ENCODE peak calls at places on chromosomes 5 and 9, in eight cellular contexts. One of them, this sample, is unnamed.

GRCh38 chr9:115146581-115147021 is 28.6 kb upstream of the TNC start:
- DNase-seq in suprapubic skin: no peak
- DNase-seq in upper lobe of left lung: no peak
- DNase-seq in ovary: no peak
- DNase-seq in sigmoid colon: peak; percentile 87
- DNase-seq in A549: peak; percentile 42
- DNase-seq in stomach: no peak
- DNase-seq in tibial nerve: no peak
- DNase-seq in this sample: no peak

GRCh38 chr9:135731454-135731853 is 29.5 kb downstream of the KCNT1 start:
- DNase-seq in suprapubic skin: no peak
- DNase-seq in upper lobe of left lung: no peak
- DNase-seq in ovary: no peak
- DNase-seq in sigmoid colon: no peak
- DNase-seq in A549: no peak
- DNase-seq in stomach: no peak
- DNase-seq in tibial nerve: no peak
- DNase-seq in this sample: no peak

GRCh38 chr9:101354143-101354764 is 30.6 kb downstream of the BAAT start:
- DNase-seq in suprapubic skin: no peak
- DNase-seq in upper lobe of left lung: no peak
- DNase-seq in ovary: no peak
- DNase-seq in sigmoid colon: no peak
- DNase-seq in A549: peak; percentile 90
- DNase-seq in stomach: no peak
- DNase-seq in tibial nerve: no peak
- DNase-seq in this sample: peak; percentile 18

GRCh38 chr5:78569441-78569840 is 79.1 kb downstream of the LHFPL2 start:
- DNase-seq in suprapubic skin: no peak
- DNase-seq in upper lobe of left lung: no peak
- DNase-seq in ovary: peak; percentile 73
- DNase-seq in sigmoid colon: peak; percentile 87
- DNase-seq in A549: no peak
- DNase-seq in stomach: peak; percentile 70
- DNase-seq in tibial nerve: peak; percentile 46
- DNase-seq in this sample: peak; percentile 18

GRCh38 chr9:124855944-124856773 is 2.9 kb downstream of the WDR38 start:
- DNase-seq in suprapubic skin: no peak
- DNase-seq in upper lobe of left lung: peak; percentile 61
- DNase-seq in ovary: no peak
- DNase-seq in sigmoid colon: no peak
- DNase-seq in A549: peak; percentile 67
- DNase-seq in stomach: no peak
- DNase-seq in tibial nerve: no peak
- DNase-seq in this sample: no peak

GRCh38 chr5:14054111-14054854 is 88.9 kb upstream of the TRIO start:
- DNase-seq in suprapubic skin: no peak
- DNase-seq in upper lobe of left lung: no peak
- DNase-seq in ovary: no peak
- DNase-seq in sigmoid colon: no peak
- DNase-seq in A549: no peak
- DNase-seq in stomach: no peak
- DNase-seq in tibial nerve: no peak
- DNase-seq in this sample: no peak

GRCh38 chr5:1495525-1495897 is 28.2 kb downstream of the LPCAT1 start:
- DNase-seq in suprapubic skin: no peak
- DNase-seq in upper lobe of left lung: no peak
- DNase-seq in ovary: no peak
- DNase-seq in sigmoid colon: no peak
- DNase-seq in A549: no peak
- DNase-seq in stomach: no peak
- DNase-seq in tibial nerve: no peak
- DNase-seq in this sample: no peak

GRCh38 chr9:119963258-119963797 is 594.1 kb upstream of the BRINP1 start:
- DNase-seq in suprapubic skin: no peak
- DNase-seq in upper lobe of left lung: no peak
- DNase-seq in ovary: no peak
- DNase-seq in sigmoid colon: no peak
- DNase-seq in A549: peak; percentile 49
- DNase-seq in stomach: no peak
- DNase-seq in tibial nerve: no peak
- DNase-seq in this sample: no peak

GRCh38 chr5:75862872-75863271 is 145.6 kb upstream of the POC5 start:
- DNase-seq in suprapubic skin: no peak
- DNase-seq in upper lobe of left lung: no peak
- DNase-seq in ovary: no peak
- DNase-seq in sigmoid colon: no peak
- DNase-seq in A549: no peak
- DNase-seq in stomach: no peak
- DNase-seq in tibial nerve: no peak
- DNase-seq in this sample: no peak

GRCh38 chr5:16702964-16703363 is 86.2 kb upstream of the RETREG1 start:
- DNase-seq in suprapubic skin: no peak
- DNase-seq in upper lobe of left lung: no peak
- DNase-seq in ovary: no peak
- DNase-seq in sigmoid colon: no peak
- DNase-seq in A549: no peak
- DNase-seq in stomach: no peak
- DNase-seq in tibial nerve: no peak
- DNase-seq in this sample: no peak

GRCh38 chr5:173594061-173594460 is 22.4 kb downstream of the BOD1 start:
- DNase-seq in suprapubic skin: no peak
- DNase-seq in upper lobe of left lung: no peak
- DNase-seq in ovary: no peak
- DNase-seq in sigmoid colon: no peak
- DNase-seq in A549: no peak
- DNase-seq in stomach: no peak
- DNase-seq in tibial nerve: no peak
- DNase-seq in this sample: no peak

GRCh38 chr5:22612928-22613327 is 240.2 kb downstream of the CDH12 start:
- DNase-seq in suprapubic skin: no peak
- DNase-seq in upper lobe of left lung: no peak
- DNase-seq in ovary: no peak
- DNase-seq in sigmoid colon: no peak
- DNase-seq in A549: no peak
- DNase-seq in stomach: no peak
- DNase-seq in tibial nerve: no peak
- DNase-seq in this sample: no peak

GRCh38 chr9:129999123-129999510 is 43.9 kb downstream of the FNBP1 start:
- DNase-seq in suprapubic skin: no peak
- DNase-seq in upper lobe of left lung: no peak
- DNase-seq in ovary: no peak
- DNase-seq in sigmoid colon: no peak
- DNase-seq in A549: no peak
- DNase-seq in stomach: no peak
- DNase-seq in tibial nerve: no peak
- DNase-seq in this sample: no peak

GRCh38 chr5:158744226-158744625 is 355.5 kb downstream of the EBF1 start:
- DNase-seq in suprapubic skin: no peak
- DNase-seq in upper lobe of left lung: no peak
- DNase-seq in ovary: no peak
- DNase-seq in sigmoid colon: no peak
- DNase-seq in A549: no peak
- DNase-seq in stomach: no peak
- DNase-seq in tibial nerve: no peak
- DNase-seq in this sample: no peak

GRCh38 chr5:168818586-168818985 is 239.4 kb upstream of the PANK3 start:
- DNase-seq in suprapubic skin: no peak
- DNase-seq in upper lobe of left lung: peak; percentile 58
- DNase-seq in ovary: no peak
- DNase-seq in sigmoid colon: no peak
- DNase-seq in A549: no peak
- DNase-seq in stomach: no peak
- DNase-seq in tibial nerve: no peak
- DNase-seq in this sample: no peak

GRCh38 chr5:172417130-172417802 is 37.1 kb downstream of the SH3PXD2B start:
- DNase-seq in suprapubic skin: no peak
- DNase-seq in upper lobe of left lung: no peak
- DNase-seq in ovary: no peak
- DNase-seq in sigmoid colon: peak; percentile 75
- DNase-seq in A549: peak; percentile 18
- DNase-seq in stomach: no peak
- DNase-seq in tibial nerve: no peak
- DNase-seq in this sample: no peak

GRCh38 chr5:135371738-135372232 is 27.2 kb downstream of the MACROH2A1 start:
- DNase-seq in suprapubic skin: no peak
- DNase-seq in upper lobe of left lung: no peak
- DNase-seq in ovary: no peak
- DNase-seq in sigmoid colon: no peak
- DNase-seq in A549: peak; percentile 24
- DNase-seq in stomach: no peak
- DNase-seq in tibial nerve: no peak
- DNase-seq in this sample: no peak

GRCh38 chr9:10678010-10678409 is 65.2 kb upstream of the PTPRD start:
- DNase-seq in suprapubic skin: no peak
- DNase-seq in upper lobe of left lung: no peak
- DNase-seq in ovary: no peak
- DNase-seq in sigmoid colon: no peak
- DNase-seq in A549: no peak
- DNase-seq in stomach: no peak
- DNase-seq in tibial nerve: no peak
- DNase-seq in this sample: no peak

GRCh38 chr5:29972597-29972996 is 1220.9 kb upstream of the CDH6 start:
- DNase-seq in suprapubic skin: no peak
- DNase-seq in upper lobe of left lung: no peak
- DNase-seq in ovary: no peak
- DNase-seq in sigmoid colon: no peak
- DNase-seq in A549: no peak
- DNase-seq in stomach: no peak
- DNase-seq in tibial nerve: no peak
- DNase-seq in this sample: no peak

DNA sequence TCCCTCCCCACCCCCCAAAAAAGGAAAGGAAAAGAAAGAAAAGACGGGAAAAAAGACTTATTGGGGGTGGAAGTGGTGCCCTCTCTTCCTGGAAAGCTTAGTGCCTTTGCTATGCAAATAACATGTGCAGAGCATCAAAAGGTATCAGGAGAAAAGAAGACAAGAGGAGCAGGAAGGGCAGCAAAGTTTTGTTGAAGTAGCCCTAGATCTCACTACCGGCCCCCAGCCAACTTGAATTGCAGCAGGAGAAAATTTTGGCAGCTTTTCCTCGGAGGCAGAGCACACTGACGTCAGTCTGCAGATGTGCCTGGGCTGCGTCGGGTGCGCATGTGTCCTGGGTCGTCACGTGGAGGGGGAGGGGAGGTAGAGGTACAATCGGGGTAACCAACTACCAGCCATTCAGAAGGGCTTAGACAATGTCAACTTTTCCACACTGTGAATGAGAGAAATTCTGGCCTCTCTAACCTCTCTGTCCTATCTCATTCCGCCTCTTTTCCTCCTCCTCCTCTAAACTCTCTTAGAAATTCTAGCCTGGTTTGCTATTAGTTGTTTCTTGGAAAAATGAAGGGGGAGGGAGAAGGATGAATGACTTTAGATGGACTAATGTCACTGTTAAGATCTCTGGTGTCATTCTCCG is at the start of gene ADAMTS6:
- DNase-seq in suprapubic skin: peak; percentile 94
- DNase-seq in upper lobe of left lung: peak; percentile 81
- DNase-seq in ovary: peak; percentile 94
- DNase-seq in sigmoid colon: peak; percentile 98
- DNase-seq in A549: peak; percentile 68
- DNase-seq in stomach: peak; percentile 74
- DNase-seq in tibial nerve: peak; percentile 95
- DNase-seq in this sample: peak; percentile 85
- TF ChIP-seq POLR2A in suprapubic skin: no peak
- TF ChIP-seq POLR2A in upper lobe of left lung: peak; percentile 56
- TF ChIP-seq POLR2A in ovary: peak; percentile 30
- TF ChIP-seq POLR2A in sigmoid colon: no peak
- TF ChIP-seq POLR2A in A549: no peak
- TF ChIP-seq POLR2A in stomach: no peak
- TF ChIP-seq POLR2A in tibial nerve: no peak
- TF ChIP-seq POLR2A in this sample: no peak

DNA sequence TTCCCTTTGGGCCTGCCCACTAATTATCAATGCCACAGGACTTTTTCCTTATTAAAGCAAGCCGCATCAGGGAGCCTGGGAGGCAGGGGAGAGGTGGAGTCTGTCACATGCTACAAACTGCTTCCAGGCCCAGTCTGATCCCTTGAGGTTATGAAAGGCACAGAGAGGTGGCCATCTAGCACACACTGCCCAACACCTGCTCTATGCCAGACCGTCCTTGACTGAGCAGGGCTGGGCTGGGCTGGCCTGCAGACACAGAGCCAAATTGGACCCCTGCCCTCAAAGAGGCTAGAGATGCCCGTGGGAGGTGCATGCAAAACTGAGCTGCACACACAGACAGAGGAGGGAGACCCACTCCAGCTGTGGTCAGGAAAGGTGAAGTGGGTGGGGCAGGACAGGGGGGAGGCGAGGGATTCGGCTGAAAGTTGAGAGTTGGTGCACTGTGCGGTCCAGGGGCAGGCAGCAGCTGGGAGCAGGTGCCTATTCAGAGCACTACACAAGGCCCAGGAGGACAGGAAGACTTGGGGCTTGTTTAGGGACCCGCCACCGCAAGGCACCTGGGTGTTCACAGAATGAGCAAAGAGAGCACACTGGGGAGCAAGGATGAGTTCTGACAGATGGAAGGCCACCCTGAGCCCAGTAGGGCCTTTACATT is 36.4 kb upstream of the TCF7 start:
- DNase-seq in suprapubic skin: no peak
- DNase-seq in upper lobe of left lung: no peak
- DNase-seq in ovary: no peak
- DNase-seq in sigmoid colon: peak; percentile 34
- DNase-seq in A549: no peak
- DNase-seq in stomach: no peak
- DNase-seq in tibial nerve: no peak
- DNase-seq in this sample: no peak
- TF ChIP-seq EP300 in suprapubic skin: no peak
- TF ChIP-seq EP300 in upper lobe of left lung: no peak
- TF ChIP-seq EP300 in ovary: no peak
- TF ChIP-seq EP300 in sigmoid colon: no peak
- TF ChIP-seq EP300 in A549: no peak
- TF ChIP-seq EP300 in stomach: no peak
- TF ChIP-seq EP300 in tibial nerve: no peak
- TF ChIP-seq EP300 in this sample: no peak

GRCh38 chr5:67474597-67475238 is 278.1 kb upstream of the CD180 start:
- DNase-seq in suprapubic skin: no peak
- DNase-seq in upper lobe of left lung: no peak
- DNase-seq in ovary: no peak
- DNase-seq in sigmoid colon: no peak
- DNase-seq in A549: no peak
- DNase-seq in stomach: no peak
- DNase-seq in tibial nerve: no peak
- DNase-seq in this sample: no peak
- TF ChIP-seq POLR2A in suprapubic skin: no peak
- TF ChIP-seq POLR2A in upper lobe of left lung: no peak
- TF ChIP-seq POLR2A in ovary: no peak
- TF ChIP-seq POLR2A in sigmoid colon: no peak
- TF ChIP-seq POLR2A in A549: no peak
- TF ChIP-seq POLR2A in stomach: no peak
- TF ChIP-seq POLR2A in tibial nerve: no peak
- TF ChIP-seq POLR2A in this sample: no peak

DNA sequence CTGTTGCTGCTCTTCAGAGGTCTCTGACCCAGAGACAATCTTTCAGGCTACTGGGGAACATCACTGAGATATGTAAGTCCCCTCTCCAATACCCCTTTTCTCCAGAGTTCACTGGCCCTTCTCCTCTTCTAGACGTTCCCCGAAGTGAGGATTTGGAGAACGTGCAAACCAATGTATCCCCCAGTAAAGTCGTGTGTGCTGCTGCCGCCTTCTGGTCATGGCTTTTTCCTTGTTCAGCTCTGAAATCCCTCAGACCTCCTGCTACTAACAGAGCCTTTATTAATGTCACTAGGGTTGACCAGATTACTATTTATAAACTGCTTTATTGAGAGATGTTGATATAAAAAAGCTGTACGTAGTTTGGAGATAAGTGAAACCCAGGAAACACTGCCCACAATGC is 1028.6 kb downstream of the CDH9 start:
- DNase-seq in suprapubic skin: no peak
- DNase-seq in upper lobe of left lung: no peak
- DNase-seq in ovary: no peak
- DNase-seq in sigmoid colon: no peak
- DNase-seq in A549: peak; percentile 65
- DNase-seq in stomach: no peak
- DNase-seq in tibial nerve: peak; percentile 11
- DNase-seq in this sample: no peak
- TF ChIP-seq EP300 in suprapubic skin: no peak
- TF ChIP-seq EP300 in upper lobe of left lung: no peak
- TF ChIP-seq EP300 in ovary: no peak
- TF ChIP-seq EP300 in sigmoid colon: no peak
- TF ChIP-seq EP300 in A549: no peak
- TF ChIP-seq EP300 in stomach: no peak
- TF ChIP-seq EP300 in tibial nerve: no peak
- TF ChIP-seq EP300 in this sample: no peak